ENCODE peak calls at places on chromosomes 1 and 21, in nine cellular contexts. One of them, this sample, is unnamed.

GRCh38 chr1:2399890-2400575 is 8.4 kb downstream of the RER1 start:
- DNase-seq in mesendoderm: no peak
- DNase-seq in PC-3: no peak
- DNase-seq in HCT116: no peak
- DNase-seq in mammary epithelial cell: no peak
- DNase-seq in GM23338: no peak
- DNase-seq in GM12878: no peak
- DNase-seq in osteoblast: peak; percentile 52
- DNase-seq in fibroblast of lung: no peak
- DNase-seq in this sample: no peak

GRCh38 chr1:194067772-194068171 is 881.4 kb upstream of the B3GALT2 start:
- DNase-seq in mesendoderm: no peak
- DNase-seq in PC-3: no peak
- DNase-seq in HCT116: no peak
- DNase-seq in mammary epithelial cell: peak; percentile 3
- DNase-seq in GM23338: no peak
- DNase-seq in GM12878: no peak
- DNase-seq in osteoblast: no peak
- DNase-seq in fibroblast of lung: no peak
- DNase-seq in this sample: no peak

GRCh38 chr1:230104395-230105244 is 37.6 kb downstream of the GALNT2 start:
- DNase-seq in mesendoderm: peak; percentile 85
- DNase-seq in PC-3: peak; percentile 100
- DNase-seq in HCT116: peak; percentile 94
- DNase-seq in mammary epithelial cell: peak; percentile 99
- DNase-seq in GM23338: peak; percentile 45
- DNase-seq in GM12878: peak; percentile 69
- DNase-seq in osteoblast: peak; percentile 96
- DNase-seq in fibroblast of lung: peak; percentile 99
- DNase-seq in this sample: peak; percentile 100

GRCh38 chr1:201448981-201449380 is 20.0 kb downstream of the PHLDA3 start:
- DNase-seq in mesendoderm: peak; percentile 42
- DNase-seq in PC-3: no peak
- DNase-seq in HCT116: no peak
- DNase-seq in mammary epithelial cell: no peak
- DNase-seq in GM23338: peak; percentile 38
- DNase-seq in GM12878: no peak
- DNase-seq in osteoblast: no peak
- DNase-seq in fibroblast of lung: no peak
- DNase-seq in this sample: no peak

GRCh38 chr1:59967141-59967697 is 40.6 kb upstream of the CYP2J2 start:
- DNase-seq in mesendoderm: peak; percentile 34
- DNase-seq in PC-3: peak; percentile 33
- DNase-seq in HCT116: no peak
- DNase-seq in mammary epithelial cell: no peak
- DNase-seq in GM23338: no peak
- DNase-seq in GM12878: no peak
- DNase-seq in osteoblast: peak; percentile 95
- DNase-seq in fibroblast of lung: peak; percentile 82
- DNase-seq in this sample: peak; percentile 36

GRCh38 chr1:219088778-219089557 is 84.7 kb upstream of the LYPLAL1 start:
- DNase-seq in mesendoderm: peak; percentile 71
- DNase-seq in PC-3: peak; percentile 100
- DNase-seq in HCT116: peak; percentile 37
- DNase-seq in mammary epithelial cell: peak; percentile 89
- DNase-seq in GM23338: no peak
- DNase-seq in GM12878: peak; percentile 61
- DNase-seq in osteoblast: peak; percentile 21
- DNase-seq in fibroblast of lung: peak; percentile 95
- DNase-seq in this sample: peak; percentile 97

GRCh38 chr1:212138441-212138840 is 102.9 kb downstream of the DTL start:
- DNase-seq in mesendoderm: no peak
- DNase-seq in PC-3: no peak
- DNase-seq in HCT116: no peak
- DNase-seq in mammary epithelial cell: no peak
- DNase-seq in GM23338: no peak
- DNase-seq in GM12878: no peak
- DNase-seq in osteoblast: no peak
- DNase-seq in fibroblast of lung: no peak
- DNase-seq in this sample: no peak

GRCh38 chr1:90133133-90133532 is 138.2 kb downstream of the ZNF326 start:
- DNase-seq in mesendoderm: peak; percentile 71
- DNase-seq in PC-3: peak; percentile 62
- DNase-seq in HCT116: peak; percentile 31
- DNase-seq in mammary epithelial cell: peak; percentile 63
- DNase-seq in GM23338: peak; percentile 83
- DNase-seq in GM12878: no peak
- DNase-seq in osteoblast: peak; percentile 14
- DNase-seq in fibroblast of lung: peak; percentile 20
- DNase-seq in this sample: peak; percentile 16

GRCh38 chr1:226109829-226110248 is 47.3 kb downstream of the H3-3A start:
- DNase-seq in mesendoderm: peak; percentile 93
- DNase-seq in PC-3: peak; percentile 97
- DNase-seq in HCT116: peak; percentile 66
- DNase-seq in mammary epithelial cell: peak; percentile 82
- DNase-seq in GM23338: peak; percentile 92
- DNase-seq in GM12878: no peak
- DNase-seq in osteoblast: peak; percentile 99
- DNase-seq in fibroblast of lung: peak; percentile 69
- DNase-seq in this sample: peak; percentile 92

GRCh38 chr1:109148838-109149555 is 35.1 kb downstream of the ELAPOR1 start:
- DNase-seq in mesendoderm: no peak
- DNase-seq in PC-3: no peak
- DNase-seq in HCT116: no peak
- DNase-seq in mammary epithelial cell: no peak
- DNase-seq in GM23338: no peak
- DNase-seq in GM12878: no peak
- DNase-seq in osteoblast: no peak
- DNase-seq in fibroblast of lung: no peak
- DNase-seq in this sample: peak; percentile 34

GRCh38 chr21:31172328-31172727 is 134.1 kb upstream of the KRTAP19-8 start:
- DNase-seq in mesendoderm: peak; percentile 70
- DNase-seq in PC-3: no peak
- DNase-seq in HCT116: no peak
- DNase-seq in mammary epithelial cell: no peak
- DNase-seq in GM23338: no peak
- DNase-seq in GM12878: no peak
- DNase-seq in osteoblast: no peak
- DNase-seq in fibroblast of lung: no peak
- DNase-seq in this sample: no peak

GRCh38 chr1:179951383-179952144 is 3.0 kb upstream of the CEP350 start:
- DNase-seq in mesendoderm: no peak
- DNase-seq in PC-3: no peak
- DNase-seq in HCT116: no peak
- DNase-seq in mammary epithelial cell: no peak
- DNase-seq in GM23338: no peak
- DNase-seq in GM12878: no peak
- DNase-seq in osteoblast: no peak
- DNase-seq in fibroblast of lung: no peak
- DNase-seq in this sample: no peak

GRCh38 chr1:87915771-87916170 is 587.1 kb downstream of the LMO4 start:
- DNase-seq in mesendoderm: no peak
- DNase-seq in PC-3: peak; percentile 62
- DNase-seq in HCT116: no peak
- DNase-seq in mammary epithelial cell: peak; percentile 6
- DNase-seq in GM23338: no peak
- DNase-seq in GM12878: no peak
- DNase-seq in osteoblast: no peak
- DNase-seq in fibroblast of lung: peak; percentile 35
- DNase-seq in this sample: peak; percentile 16

GRCh38 chr1:205907794-205908193 is 35.5 kb downstream of the SLC26A9 start:
- DNase-seq in mesendoderm: peak; percentile 75
- DNase-seq in PC-3: peak; percentile 74
- DNase-seq in HCT116: peak; percentile 39
- DNase-seq in mammary epithelial cell: peak; percentile 30
- DNase-seq in GM23338: peak; percentile 75
- DNase-seq in GM12878: no peak
- DNase-seq in osteoblast: no peak
- DNase-seq in fibroblast of lung: peak; percentile 34
- DNase-seq in this sample: peak; percentile 78

GRCh38 chr1:38846210-38846609 is 13.4 kb downstream of the RRAGC start:
- DNase-seq in mesendoderm: no peak
- DNase-seq in PC-3: no peak
- DNase-seq in HCT116: no peak
- DNase-seq in mammary epithelial cell: no peak
- DNase-seq in GM23338: no peak
- DNase-seq in GM12878: no peak
- DNase-seq in osteoblast: no peak
- DNase-seq in fibroblast of lung: no peak
- DNase-seq in this sample: no peak

GRCh38 chr1:38852780-38853179 is 6.8 kb downstream of the RRAGC start:
- DNase-seq in mesendoderm: no peak
- DNase-seq in PC-3: no peak
- DNase-seq in HCT116: no peak
- DNase-seq in mammary epithelial cell: no peak
- DNase-seq in GM23338: no peak
- DNase-seq in GM12878: peak; percentile 50
- DNase-seq in osteoblast: no peak
- DNase-seq in fibroblast of lung: no peak
- DNase-seq in this sample: no peak

DNA sequence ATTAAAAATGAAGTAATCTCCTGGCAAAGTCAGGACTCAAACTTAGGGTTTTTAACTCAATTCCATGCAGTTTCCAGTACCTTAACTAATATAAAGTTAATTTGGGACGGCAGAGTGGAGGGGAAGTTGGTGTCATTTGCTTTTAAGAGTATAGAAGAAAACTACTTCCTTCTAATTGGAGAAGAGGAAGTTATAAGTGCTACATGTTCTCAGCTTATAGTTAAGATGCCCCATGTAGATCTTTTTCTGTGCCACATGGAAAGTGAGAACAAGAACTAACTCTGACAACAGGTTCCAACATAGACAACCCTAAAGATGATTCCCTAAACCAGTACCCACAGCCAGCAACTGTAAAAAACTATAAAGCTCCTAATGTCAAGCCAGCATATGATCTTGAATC is 11.5 kb downstream of the RRAGC start:
- DNase-seq in mesendoderm: no peak
- DNase-seq in PC-3: no peak
- DNase-seq in HCT116: no peak
- DNase-seq in mammary epithelial cell: no peak
- DNase-seq in GM23338: no peak
- DNase-seq in GM12878: no peak
- DNase-seq in osteoblast: no peak
- DNase-seq in fibroblast of lung: no peak
- DNase-seq in this sample: no peak
- H3K4me3 ChIP-seq in mesendoderm: no peak overlapping the region
- H3K4me3 ChIP-seq in PC-3: no peak overlapping the region
- H3K4me3 ChIP-seq in HCT116: no peak overlapping the region
- H3K4me3 ChIP-seq in mammary epithelial cell: no peak overlapping the region
- H3K4me3 ChIP-seq in GM23338: no peak overlapping the region
- H3K4me3 ChIP-seq in GM12878: no peak overlapping the region
- H3K4me3 ChIP-seq in osteoblast: no peak overlapping the region
- H3K4me3 ChIP-seq in fibroblast of lung: no peak overlapping the region
- H3K4me3 ChIP-seq in this sample: no peak overlapping the region

GRCh38 chr21:45152265-45152746 is 77.9 kb downstream of the ADARB1 start:
- DNase-seq in mesendoderm: peak; percentile 71
- DNase-seq in PC-3: no peak
- DNase-seq in HCT116: no peak
- DNase-seq in mammary epithelial cell: no peak
- DNase-seq in GM23338: peak; percentile 60
- DNase-seq in GM12878: no peak
- DNase-seq in osteoblast: no peak
- DNase-seq in fibroblast of lung: no peak
- DNase-seq in this sample: no peak

GRCh38 chr21:45155910-45156309 is 81.5 kb downstream of the ADARB1 start:
- DNase-seq in mesendoderm: no peak
- DNase-seq in PC-3: no peak
- DNase-seq in HCT116: no peak
- DNase-seq in mammary epithelial cell: no peak
- DNase-seq in GM23338: no peak
- DNase-seq in GM12878: no peak
- DNase-seq in osteoblast: no peak
- DNase-seq in fibroblast of lung: no peak
- DNase-seq in this sample: no peak

GRCh38 chr21:45156459-45156858 is 82.1 kb downstream of the ADARB1 start:
- DNase-seq in mesendoderm: no peak
- DNase-seq in PC-3: no peak
- DNase-seq in HCT116: no peak
- DNase-seq in mammary epithelial cell: no peak
- DNase-seq in GM23338: no peak
- DNase-seq in GM12878: no peak
- DNase-seq in osteoblast: no peak
- DNase-seq in fibroblast of lung: no peak
- DNase-seq in this sample: no peak

GRCh38 chr21:45153358-45154318 is 79.3 kb downstream of the ADARB1 start:
- DNase-seq in mesendoderm: no peak
- DNase-seq in PC-3: no peak
- DNase-seq in HCT116: no peak
- DNase-seq in mammary epithelial cell: no peak
- DNase-seq in GM23338: no peak
- DNase-seq in GM12878: no peak
- DNase-seq in osteoblast: peak; percentile 82
- DNase-seq in fibroblast of lung: peak; percentile 18
- DNase-seq in this sample: peak; percentile 64

GRCh38 chr21:45154511-45155508 is 80.4 kb downstream of the ADARB1 start:
- DNase-seq in mesendoderm: peak; percentile 88
- DNase-seq in PC-3: no peak
- DNase-seq in HCT116: no peak
- DNase-seq in mammary epithelial cell: peak; percentile 52
- DNase-seq in GM23338: peak; percentile 56
- DNase-seq in GM12878: no peak
- DNase-seq in osteoblast: peak; percentile 88
- DNase-seq in fibroblast of lung: peak; percentile 66
- DNase-seq in this sample: peak; percentile 74
- H3K4me2 ChIP-seq in mesendoderm: no peak overlapping the region
- H3K4me2 ChIP-seq in PC-3: no peak overlapping the region
- H3K4me2 ChIP-seq in HCT116: no peak overlapping the region
- H3K4me2 ChIP-seq in mammary epithelial cell: no peak overlapping the region
- H3K4me2 ChIP-seq in GM23338: no peak overlapping the region
- H3K4me2 ChIP-seq in GM12878: no peak overlapping the region
- H3K4me2 ChIP-seq in osteoblast: peak overlapping the region; percentile 44
- H3K4me2 ChIP-seq in fibroblast of lung: no peak overlapping the region
- H3K4me2 ChIP-seq in this sample: peak overlapping the region; percentile 61

GRCh38 chr1:84327830-84328229 is 26.3 kb downstream of the SAMD13 start:
- DNase-seq in mesendoderm: no peak
- DNase-seq in PC-3: no peak
- DNase-seq in HCT116: no peak
- DNase-seq in mammary epithelial cell: no peak
- DNase-seq in GM23338: no peak
- DNase-seq in GM12878: no peak
- DNase-seq in osteoblast: no peak
- DNase-seq in fibroblast of lung: no peak
- DNase-seq in this sample: no peak
- H3K4me3 ChIP-seq in mesendoderm: no peak overlapping the region
- H3K4me3 ChIP-seq in PC-3: no peak overlapping the region
- H3K4me3 ChIP-seq in HCT116: no peak overlapping the region
- H3K4me3 ChIP-seq in mammary epithelial cell: no peak overlapping the region
- H3K4me3 ChIP-seq in GM23338: no peak overlapping the region
- H3K4me3 ChIP-seq in GM12878: no peak overlapping the region
- H3K4me3 ChIP-seq in osteoblast: no peak overlapping the region
- H3K4me3 ChIP-seq in fibroblast of lung: no peak overlapping the region
- H3K4me3 ChIP-seq in this sample: no peak overlapping the region

DNA sequence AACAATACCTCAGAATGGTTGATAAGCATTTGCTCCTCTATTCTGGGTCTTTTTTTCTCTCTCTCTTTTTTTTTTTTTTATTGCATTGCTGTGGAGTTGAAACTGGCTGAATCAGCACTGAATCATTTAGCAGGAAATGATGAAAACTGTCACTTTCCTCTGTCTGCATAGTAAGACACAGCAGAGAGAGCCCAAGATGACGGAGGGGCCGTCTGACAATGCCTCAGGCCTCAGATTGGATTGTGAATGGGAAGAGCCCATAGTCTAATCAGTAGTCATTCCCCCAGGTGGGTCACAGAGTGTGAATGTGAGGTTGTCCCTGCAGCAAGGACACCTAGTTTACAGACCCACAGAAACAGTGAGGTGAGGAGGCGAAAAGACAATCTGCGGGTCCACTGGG is 193.2 kb upstream of the PLXNA2 start:
- DNase-seq in mesendoderm: peak; percentile 81
- DNase-seq in PC-3: peak; percentile 81
- DNase-seq in HCT116: no peak
- DNase-seq in mammary epithelial cell: peak; percentile 60
- DNase-seq in GM23338: no peak
- DNase-seq in GM12878: no peak
- DNase-seq in osteoblast: no peak
- DNase-seq in fibroblast of lung: peak; percentile 32
- DNase-seq in this sample: peak; percentile 76
- H3K4me2 ChIP-seq in mesendoderm: no peak overlapping the region
- H3K4me2 ChIP-seq in PC-3: peak overlapping the region; percentile 34
- H3K4me2 ChIP-seq in HCT116: no peak overlapping the region
- H3K4me2 ChIP-seq in mammary epithelial cell: peak overlapping the region; percentile 16
- H3K4me2 ChIP-seq in GM23338: no peak overlapping the region
- H3K4me2 ChIP-seq in GM12878: no peak overlapping the region
- H3K4me2 ChIP-seq in osteoblast: peak overlapping the region; percentile 9
- H3K4me2 ChIP-seq in fibroblast of lung: no peak overlapping the region
- H3K4me2 ChIP-seq in this sample: peak overlapping the region; percentile 16